ENCODE peak calls at places on chromosomes 6 and 20, in ten cellular contexts. O, W, I, E, A, M, Y, F, P and J are unnamed samples.

GRCh38 chr6:104954091-104954797 is 2.7 kb upstream of the LIN28B start:
- DNase-seq in M (no peak), I (no peak), P (no peak), A (no peak), Y (no peak), E (no peak), F (no peak), W (no peak), O (no peak), J (no peak)

GRCh38 chr20:17460119-17460518 is 71.1 kb downstream of the BFSP1 start:
- DNase-seq in E (no peak), Y (no peak), I (no peak), F (no peak), M (no peak), A (no peak), W (no peak), O (no peak), P (no peak), J (no peak)

GRCh38 chr6:81451787-81452186 is 300.7 kb downstream of the TENT5A start:
- DNase-seq in P (no peak), W (no peak), E (peak; percentile 73), O (no peak), F (no peak), I (no peak), M (no peak), A (no peak), Y (no peak), J (no peak)

GRCh38 chr20:34941224-34941623 is 14.4 kb downstream of the GSS start:
- DNase-seq in P (no peak), Y (no peak), E (peak; percentile 50), M (no peak), F (no peak), W (no peak), A (no peak), O (no peak), I (no peak), J (no peak)

GRCh38 chr6:17600527-17601388 is 656 bp downstream of the FAM8A1 start:
- DNase-seq in Y (peak; percentile 35), I (peak; percentile 17), A (no peak), P (peak; percentile 46), E (peak; percentile 49), M (peak; percentile 81), O (peak; percentile 77), F (no peak), W (no peak), J (peak; percentile 58)

GRCh38 chr20:60553095-60553494 is 594.9 kb downstream of the CDH26 start:
- DNase-seq in E (no peak), F (no peak), I (no peak), P (no peak), A (no peak), O (no peak), W (no peak), Y (no peak), M (no peak), J (no peak)

GRCh38 chr6:66489269-66489987 is 782.4 kb upstream of the EYS start:
- DNase-seq in E (no peak), Y (no peak), W (no peak), P (no peak), A (no peak), O (no peak), M (no peak), I (no peak), F (no peak), J (no peak)

GRCh38 chr6:48881551-48881950 is 581.5 kb downstream of the MMUT start:
- DNase-seq in I (no peak), P (no peak), Y (no peak), W (no peak), A (no peak), E (no peak), O (no peak), M (no peak), F (no peak), J (no peak)

GRCh38 chr20:21516180-21516567 is 2.3 kb upstream of the NKX2-2 start:
- DNase-seq in E (no peak), Y (no peak), F (no peak), P (no peak), I (no peak), M (no peak), O (peak; percentile 22), A (no peak), W (no peak), J (no peak)